ENCODE peak calls at places on chromosomes 11 and 22, in six cellular contexts. R is H9, G is mesenchymal stem cell, X is IMR-90, H is H1, J is mesendoderm. C is an unnamed sample.
A peak's percentile ranks its signal among the peaks of the same experiment; 100 is the strongest.

GRCh38 chr11:67563354-67564114 is 20.1 kb upstream of the GSTP1 start:
- DNase-seq in R (no peak), G (peak; percentile 89), X (peak; percentile 96), H (no peak), J (peak; percentile 91), C (no peak)

GRCh38 chr22:25120761-25121212 is 78.9 kb upstream of the CRYBB3 start:
- DNase-seq in R (no peak), G (no peak), X (no peak), H (no peak), J (no peak), C (no peak)

GRCh38 chr11:1339066-1339675 is 29.7 kb upstream of the TOLLIP start:
- DNase-seq in R (peak; percentile 14), G (no peak), X (no peak), H (no peak), J (no peak), C (no peak)

GRCh38 chr11:9090488-9091043 is 833 bp downstream of the SCUBE2 start:
- DNase-seq in R (no peak), G (peak; percentile 21), X (no peak), H (no peak), J (no peak), C (no peak)

GRCh38 chr11:119474682-119475596 is 52.0 kb upstream of the THY1 start:
- DNase-seq in R (peak; percentile 84), G (peak; percentile 83), X (peak; percentile 82), H (no peak), J (peak; percentile 84), C (peak; percentile 76)

GRCh38 chr11:47724041-47724729 is 9.0 kb upstream of the AGBL2 start:
- DNase-seq in R (no peak), G (peak; percentile 91), X (peak; percentile 89), H (no peak), J (peak; percentile 6), C (no peak)

GRCh38 chr22:19596680-19597398 is 72.6 kb upstream of the CLDN5 start:
- DNase-seq in R (no peak), G (peak; percentile 2), X (no peak), H (no peak), J (no peak), C (no peak)

GRCh38 chr22:29958170-29958569 is 75.2 kb downstream of the MTMR3 start:
- DNase-seq in R (no peak), G (no peak), X (no peak), H (no peak), J (no peak), C (no peak)

GRCh38 chr11:42200311-42200710 is 740.9 kb upstream of the LRRC4C start:
- DNase-seq in R (no peak), G (no peak), X (no peak), H (no peak), J (no peak), C (no peak)

GRCh38 chr11:61513143-61513740 is 4.7 kb downstream of the LRRC10B start:
- DNase-seq in R (no peak), G (no peak), X (no peak), H (no peak), J (peak; percentile 59), C (no peak)

GRCh38 chr22:31647921-31648320 is 14.1 kb downstream of the PISD start:
- DNase-seq in R (no peak), G (no peak), X (no peak), H (no peak), J (no peak), C (no peak)

DNA sequence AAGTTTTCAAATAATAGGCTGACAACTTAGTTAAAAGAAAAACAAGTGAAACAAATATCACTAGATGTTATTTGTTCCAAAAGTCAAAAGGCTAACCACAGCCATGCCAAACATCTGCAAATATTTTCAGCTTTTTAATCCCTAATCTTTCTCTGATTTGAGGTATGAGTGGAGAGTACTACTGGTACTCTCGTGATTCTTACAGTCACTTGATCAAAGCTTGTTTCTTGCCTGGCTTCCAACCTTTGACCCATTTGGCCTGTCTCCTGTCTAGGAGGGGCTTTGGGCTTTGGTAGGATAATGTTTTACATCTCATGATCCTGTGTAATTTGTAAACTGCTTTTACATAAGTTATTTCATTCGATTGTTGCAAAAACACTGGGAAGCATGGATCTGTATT is 301.8 kb upstream of the SORL1-AS1 start:
- DNase-seq in R (no peak), G (no peak), X (peak; percentile 14), H (no peak), J (no peak), C (no peak)
- H2BK15ac ChIP-seq in R (no peak overlapping the region), G (no peak overlapping the region), X (no peak overlapping the region), H (no peak overlapping the region), J (no peak overlapping the region), C (no peak overlapping the region)

GRCh38 chr11:122104381-122104780 is 11.6 kb downstream of the BLID start:
- DNase-seq in R (no peak), G (no peak), X (no peak), H (no peak), J (no peak), C (no peak)

GRCh38 chr11:122107566-122107965 is 8.4 kb downstream of the BLID start:
- DNase-seq in R (no peak), G (no peak), X (no peak), H (no peak), J (no peak), C (no peak)

GRCh38 chr11:122107045-122107444 is 9.0 kb downstream of the BLID start:
- DNase-seq in R (no peak), G (no peak), X (no peak), H (no peak), J (no peak), C (no peak)

GRCh38 chr11:122103366-122103765 is 12.6 kb downstream of the BLID start:
- DNase-seq in R (no peak), G (no peak), X (peak; percentile 61), H (no peak), J (no peak), C (no peak)

DNA sequence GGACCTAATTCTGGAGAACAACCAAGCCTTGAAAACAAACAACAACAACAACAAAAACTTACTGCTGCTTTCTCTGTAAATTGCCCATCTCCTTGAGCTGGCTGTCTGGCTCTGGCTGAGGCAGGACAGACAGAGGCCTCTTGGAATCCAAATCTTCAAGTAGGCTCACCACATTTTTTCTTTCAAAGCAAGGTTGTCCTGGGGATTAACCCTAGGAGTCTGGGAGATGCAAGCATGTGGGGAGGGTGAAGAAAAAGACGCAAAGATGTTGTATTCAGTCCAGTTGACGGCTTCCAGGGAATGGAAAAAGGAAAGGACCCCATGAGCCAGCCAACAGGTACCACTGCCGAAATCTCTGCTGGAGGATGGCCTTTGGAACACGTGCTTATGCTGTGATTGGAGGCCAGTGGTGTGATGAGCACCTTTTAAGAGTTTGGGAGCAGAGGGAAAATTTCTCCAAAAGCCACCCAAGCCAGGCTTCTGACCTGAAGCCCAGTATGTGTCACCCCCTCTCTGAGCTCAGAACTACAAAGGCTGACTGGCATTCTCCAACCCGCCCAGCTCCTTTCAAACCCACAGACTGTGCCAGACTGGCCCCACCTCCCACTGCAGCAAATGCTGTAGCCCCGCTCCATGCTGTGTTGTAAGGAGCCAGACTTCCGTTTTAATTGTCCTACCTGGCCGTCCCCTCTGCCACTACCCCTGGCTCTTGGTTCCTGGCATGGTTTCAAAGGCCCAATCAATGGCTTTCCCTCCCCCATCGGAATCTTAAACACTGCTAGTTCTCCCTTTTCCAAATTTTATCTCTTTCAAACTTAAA is 10.8 kb downstream of the BLID start:
- DNase-seq in R (peak; percentile 35), G (no peak), X (no peak), H (no peak), J (no peak), C (no peak)
- H3K4me1 ChIP-seq in R (no peaks in the 10 kb centered on the region), G (peaks cover 2% of the 10 kb centered on the region), X (peaks cover 20% of the 10 kb centered on the region), H (peaks cover 5% of the 10 kb centered on the region), J (no peaks in the 10 kb centered on the region), C (peaks cover 8% of the 10 kb centered on the region)

GRCh38 chr22:17872491-17872890 is 98.2 kb upstream of the BID start:
- DNase-seq in R (no peak), G (no peak), X (peak; percentile 11), H (no peak), J (no peak), C (no peak)

GRCh38 chr22:17873116-17873515 is 98.8 kb upstream of the BID start:
- DNase-seq in R (no peak), G (no peak), X (no peak), H (no peak), J (no peak), C (no peak)

GRCh38 chr22:17870408-17870807 is 96.1 kb upstream of the BID start:
- DNase-seq in R (no peak), G (no peak), X (no peak), H (no peak), J (no peak), C (no peak)

GRCh38 chr22:17873804-17874203 is 99.5 kb upstream of the BID start:
- DNase-seq in R (no peak), G (no peak), X (no peak), H (no peak), J (no peak), C (no peak)

GRCh38 chr22:17871726-17872458 is 97.6 kb upstream of the BID start:
- DNase-seq in R (no peak), G (no peak), X (no peak), H (no peak), J (no peak), C (no peak)
- H4K8ac ChIP-seq in R (no peak overlapping the region), G (no peak overlapping the region), X (no peak overlapping the region), H (no peak overlapping the region), J (no peak overlapping the region), C (no peak overlapping the region)

GRCh38 chr11:114960117-114960516 is 281.8 kb downstream of the NXPE2 start:
- DNase-seq in R (no peak), G (no peak), X (no peak), H (no peak), J (no peak), C (no peak)

DNA sequence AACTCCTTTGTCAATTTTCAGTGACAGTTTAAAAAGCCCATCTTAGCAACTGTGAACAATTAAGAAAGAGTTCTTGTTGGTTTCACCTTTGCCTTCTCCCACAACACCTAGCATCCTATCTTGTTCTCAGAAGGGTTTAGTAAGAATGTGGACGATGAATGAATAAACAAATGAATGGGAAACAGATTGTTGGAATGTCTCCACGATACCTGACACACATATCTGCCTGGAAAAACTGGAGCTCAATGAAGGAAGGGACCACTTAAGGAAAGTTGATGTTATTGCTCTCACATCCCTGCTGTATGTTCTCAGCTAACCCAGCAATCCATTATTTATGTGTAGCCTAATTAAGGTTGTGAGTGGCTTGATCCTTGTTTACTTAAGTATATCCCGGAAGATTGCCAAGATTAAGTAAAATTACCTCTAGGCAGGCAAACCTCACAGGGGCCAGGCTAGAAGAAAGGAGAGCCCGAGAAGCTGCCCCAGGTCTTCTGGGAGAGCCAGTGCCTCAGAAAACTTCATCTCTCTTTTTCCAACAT is 286.4 kb downstream of the NXPE2 start:
- DNase-seq in R (no peak), G (no peak), X (no peak), H (no peak), J (no peak), C (no peak)
- H2BK15ac ChIP-seq in R (no peak overlapping the region), G (no peak overlapping the region), X (no peak overlapping the region), H (no peak overlapping the region), J (no peak overlapping the region), C (no peak overlapping the region)

GRCh38 chr11:71937826-71938225 is 9.0 kb downstream of the RNF121 start:
- DNase-seq in R (no peak), G (no peak), X (no peak), H (no peak), J (no peak), C (no peak)
- H3K4me1 ChIP-seq in R (no peaks in the 10 kb centered on the region), G (peaks cover 4% of the 10 kb centered on the region), X (peaks cover 2% of the 10 kb centered on the region), H (no peaks in the 10 kb centered on the region), J (no peaks in the 10 kb centered on the region), C (no peaks in the 10 kb centered on the region)

DNA sequence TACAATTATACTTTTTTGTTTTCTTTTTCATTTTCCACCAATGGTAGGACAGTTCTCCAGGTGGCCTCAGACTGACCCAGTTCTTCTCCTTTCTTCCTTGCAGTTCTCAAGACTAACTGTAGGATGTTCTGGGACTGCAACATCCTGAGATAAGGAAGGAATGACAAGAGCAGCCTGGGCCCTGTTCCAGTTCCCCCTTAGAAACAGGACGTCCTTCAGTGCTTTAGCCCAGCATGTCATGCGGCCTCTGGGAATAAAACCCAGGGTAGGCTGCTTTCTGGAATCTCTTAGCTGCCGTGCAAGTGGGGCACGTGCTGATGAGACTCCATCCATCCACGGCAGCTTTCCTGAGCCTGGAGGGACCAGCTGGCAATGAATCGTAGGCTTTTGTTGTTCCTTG is 24.0 kb upstream of the CADM1 start:
- DNase-seq in R (no peak), G (peak; percentile 2), X (no peak), H (no peak), J (peak; percentile 84), C (no peak)
- H4K8ac ChIP-seq in R (no peak overlapping the region), G (no peak overlapping the region), X (no peak overlapping the region), H (no peak overlapping the region), J (no peak overlapping the region), C (no peak overlapping the region)